ENCODE peak calls at places on chromosomes 12 and 14, in five cellular contexts. One of them, this sample, is unnamed.

GRCh38 chr12:92144045-92144630 is 1.5 kb downstream of the BTG1 start:
- DNase-seq in GM12865: peak; percentile 89
- DNase-seq in epithelial cell of esophagus: peak; percentile 91
- DNase-seq in fibroblast of villous mesenchyme: peak; percentile 98
- DNase-seq in GM06990: no peak
- DNase-seq in this sample: peak; percentile 98

GRCh38 chr12:10721654-10722501 is 1.2 kb downstream of the YBX3 start:
- DNase-seq in GM12865: peak; percentile 80
- DNase-seq in epithelial cell of esophagus: peak; percentile 96
- DNase-seq in fibroblast of villous mesenchyme: peak; percentile 99
- DNase-seq in GM06990: peak; percentile 66
- DNase-seq in this sample: peak; percentile 99

GRCh38 chr14:69084023-69084422 is 68.9 kb downstream of the DCAF5 start:
- DNase-seq in GM12865: no peak
- DNase-seq in epithelial cell of esophagus: no peak
- DNase-seq in fibroblast of villous mesenchyme: no peak
- DNase-seq in GM06990: no peak
- DNase-seq in this sample: no peak

GRCh38 chr12:43109626-43110345 is 442.2 kb downstream of the ADAMTS20 start:
- DNase-seq in GM12865: no peak
- DNase-seq in epithelial cell of esophagus: peak; percentile 46
- DNase-seq in fibroblast of villous mesenchyme: no peak
- DNase-seq in GM06990: no peak
- DNase-seq in this sample: no peak

GRCh38 chr12:94263011-94263786 is 114.8 kb downstream of the PLXNC1 start:
- DNase-seq in GM12865: peak; percentile 77
- DNase-seq in epithelial cell of esophagus: no peak
- DNase-seq in fibroblast of villous mesenchyme: no peak
- DNase-seq in GM06990: peak; percentile 73
- DNase-seq in this sample: no peak

GRCh38 chr14:101219896-101220703 is 316.6 kb upstream of the RTL1 start:
- DNase-seq in GM12865: no peak
- DNase-seq in epithelial cell of esophagus: no peak
- DNase-seq in fibroblast of villous mesenchyme: peak; percentile 87
- DNase-seq in GM06990: no peak
- DNase-seq in this sample: no peak

GRCh38 chr12:6229224-6229748 is 29.1 kb downstream of the CD9 start:
- DNase-seq in GM12865: no peak
- DNase-seq in epithelial cell of esophagus: peak; percentile 79
- DNase-seq in fibroblast of villous mesenchyme: peak; percentile 78
- DNase-seq in GM06990: no peak
- DNase-seq in this sample: no peak

GRCh38 chr12:42086021-42086420 is 58.7 kb downstream of the GXYLT1 start:
- DNase-seq in GM12865: no peak
- DNase-seq in epithelial cell of esophagus: no peak
- DNase-seq in fibroblast of villous mesenchyme: peak; percentile 53
- DNase-seq in GM06990: no peak
- DNase-seq in this sample: peak; percentile 28

GRCh38 chr12:76450690-76451089 is 102.5 kb upstream of the BBS10 start:
- DNase-seq in GM12865: no peak
- DNase-seq in epithelial cell of esophagus: peak; percentile 95
- DNase-seq in fibroblast of villous mesenchyme: peak; percentile 89
- DNase-seq in GM06990: no peak
- DNase-seq in this sample: peak; percentile 84

GRCh38 chr12:15274561-15274967 is 47.7 kb upstream of the PTPRO start:
- DNase-seq in GM12865: peak; percentile 5
- DNase-seq in epithelial cell of esophagus: peak; percentile 80
- DNase-seq in fibroblast of villous mesenchyme: peak; percentile 62
- DNase-seq in GM06990: no peak
- DNase-seq in this sample: no peak

GRCh38 chr12:104456417-104456949 is at the start of gene CHST11:
- DNase-seq in GM12865: peak; percentile 90
- DNase-seq in epithelial cell of esophagus: peak; percentile 81
- DNase-seq in fibroblast of villous mesenchyme: peak; percentile 91
- DNase-seq in GM06990: peak; percentile 93
- DNase-seq in this sample: peak; percentile 88

GRCh38 chr12:33265900-33266299 is 173.7 kb downstream of the SYT10 start:
- DNase-seq in GM12865: no peak
- DNase-seq in epithelial cell of esophagus: no peak
- DNase-seq in fibroblast of villous mesenchyme: no peak
- DNase-seq in GM06990: no peak
- DNase-seq in this sample: no peak

GRCh38 chr12:3218150-3218845 is 141.1 kb downstream of the TSPAN9 start:
- DNase-seq in GM12865: no peak
- DNase-seq in epithelial cell of esophagus: peak; percentile 84
- DNase-seq in fibroblast of villous mesenchyme: peak; percentile 84
- DNase-seq in GM06990: no peak
- DNase-seq in this sample: peak; percentile 92

GRCh38 chr12:94795053-94795452 is 144.7 kb upstream of the TMCC3 start:
- DNase-seq in GM12865: no peak
- DNase-seq in epithelial cell of esophagus: no peak
- DNase-seq in fibroblast of villous mesenchyme: no peak
- DNase-seq in GM06990: no peak
- DNase-seq in this sample: no peak

GRCh38 chr12:107801150-107801549 is 26.6 kb downstream of the ASCL4 start:
- DNase-seq in GM12865: no peak
- DNase-seq in epithelial cell of esophagus: no peak
- DNase-seq in fibroblast of villous mesenchyme: peak; percentile 10
- DNase-seq in GM06990: no peak
- DNase-seq in this sample: peak; percentile 8

GRCh38 chr12:24821691-24822090 is 127.2 kb downstream of the BCAT1 start:
- DNase-seq in GM12865: peak; percentile 61
- DNase-seq in epithelial cell of esophagus: peak; percentile 86
- DNase-seq in fibroblast of villous mesenchyme: peak; percentile 48
- DNase-seq in GM06990: no peak
- DNase-seq in this sample: peak; percentile 39

GRCh38 chr12:98440165-98440581 is 75.2 kb upstream of the TMPO start:
- DNase-seq in GM12865: no peak
- DNase-seq in epithelial cell of esophagus: peak; percentile 96
- DNase-seq in fibroblast of villous mesenchyme: peak; percentile 99
- DNase-seq in GM06990: no peak
- DNase-seq in this sample: peak; percentile 98

GRCh38 chr14:94121485-94121884 is 7.9 kb downstream of the IFI27L2 start:
- DNase-seq in GM12865: no peak
- DNase-seq in epithelial cell of esophagus: no peak
- DNase-seq in fibroblast of villous mesenchyme: no peak
- DNase-seq in GM06990: no peak
- DNase-seq in this sample: no peak

GRCh38 chr14:103871596-103872480 is 24.5 kb upstream of the PPP1R13B start:
- DNase-seq in GM12865: peak; percentile 78
- DNase-seq in epithelial cell of esophagus: peak; percentile 58
- DNase-seq in fibroblast of villous mesenchyme: no peak
- DNase-seq in GM06990: peak; percentile 76
- DNase-seq in this sample: peak; percentile 15
- H3K4me3 ChIP-seq in GM12865: peak overlapping the region; percentile 85
- H3K4me3 ChIP-seq in epithelial cell of esophagus: peak overlapping the region; percentile 34
- H3K4me3 ChIP-seq in fibroblast of villous mesenchyme: peak overlapping the region; percentile 9
- H3K4me3 ChIP-seq in GM06990: peak overlapping the region; percentile 73
- H3K4me3 ChIP-seq in this sample: peak overlapping the region; percentile 21

GRCh38 chr12:27477049-27477448 is 30.5 kb downstream of the SMCO2 start:
- DNase-seq in GM12865: no peak
- DNase-seq in epithelial cell of esophagus: no peak
- DNase-seq in fibroblast of villous mesenchyme: no peak
- DNase-seq in GM06990: no peak
- DNase-seq in this sample: no peak
- TF ChIP-seq CTCF in GM12865: no peak
- TF ChIP-seq CTCF in epithelial cell of esophagus: no peak
- TF ChIP-seq CTCF in fibroblast of villous mesenchyme: no peak
- TF ChIP-seq CTCF in GM06990: no peak
- TF ChIP-seq CTCF in this sample: no peak

GRCh38 chr12:53096089-53096741 is 1.3 kb upstream of the IGFBP6 start:
- DNase-seq in GM12865: no peak
- DNase-seq in epithelial cell of esophagus: peak; percentile 37
- DNase-seq in fibroblast of villous mesenchyme: peak; percentile 83
- DNase-seq in GM06990: no peak
- DNase-seq in this sample: peak; percentile 88

GRCh38 chr12:53097564-53098353 is at the start of gene IGFBP6:
- DNase-seq in GM12865: peak; percentile 53
- DNase-seq in epithelial cell of esophagus: peak; percentile 47
- DNase-seq in fibroblast of villous mesenchyme: peak; percentile 52
- DNase-seq in GM06990: peak; percentile 61
- DNase-seq in this sample: peak; percentile 40

GRCh38 chr12:53097207-53097563 is 282 bp upstream of the IGFBP6 start:
- DNase-seq in GM12865: no peak
- DNase-seq in epithelial cell of esophagus: no peak
- DNase-seq in fibroblast of villous mesenchyme: peak; percentile 49
- DNase-seq in GM06990: no peak
- DNase-seq in this sample: peak; percentile 55

GRCh38 chr12:53098354-53098981 is 1.0 kb downstream of the IGFBP6 start:
- DNase-seq in GM12865: no peak
- DNase-seq in epithelial cell of esophagus: peak; percentile 72
- DNase-seq in fibroblast of villous mesenchyme: peak; percentile 64
- DNase-seq in GM06990: no peak
- DNase-seq in this sample: peak; percentile 61

GRCh38 chr12:53096761-53097160 is 706 bp upstream of the IGFBP6 start:
- DNase-seq in GM12865: no peak
- DNase-seq in epithelial cell of esophagus: no peak
- DNase-seq in fibroblast of villous mesenchyme: peak; percentile 13
- DNase-seq in GM06990: no peak
- DNase-seq in this sample: no peak
- H3K4me3 ChIP-seq in GM12865: no peak overlapping the region
- H3K4me3 ChIP-seq in epithelial cell of esophagus: peak overlapping the region; percentile 42
- H3K4me3 ChIP-seq in fibroblast of villous mesenchyme: peak overlapping the region; percentile 71
- H3K4me3 ChIP-seq in GM06990: no peak overlapping the region
- H3K4me3 ChIP-seq in this sample: peak overlapping the region; percentile 52

DNA sequence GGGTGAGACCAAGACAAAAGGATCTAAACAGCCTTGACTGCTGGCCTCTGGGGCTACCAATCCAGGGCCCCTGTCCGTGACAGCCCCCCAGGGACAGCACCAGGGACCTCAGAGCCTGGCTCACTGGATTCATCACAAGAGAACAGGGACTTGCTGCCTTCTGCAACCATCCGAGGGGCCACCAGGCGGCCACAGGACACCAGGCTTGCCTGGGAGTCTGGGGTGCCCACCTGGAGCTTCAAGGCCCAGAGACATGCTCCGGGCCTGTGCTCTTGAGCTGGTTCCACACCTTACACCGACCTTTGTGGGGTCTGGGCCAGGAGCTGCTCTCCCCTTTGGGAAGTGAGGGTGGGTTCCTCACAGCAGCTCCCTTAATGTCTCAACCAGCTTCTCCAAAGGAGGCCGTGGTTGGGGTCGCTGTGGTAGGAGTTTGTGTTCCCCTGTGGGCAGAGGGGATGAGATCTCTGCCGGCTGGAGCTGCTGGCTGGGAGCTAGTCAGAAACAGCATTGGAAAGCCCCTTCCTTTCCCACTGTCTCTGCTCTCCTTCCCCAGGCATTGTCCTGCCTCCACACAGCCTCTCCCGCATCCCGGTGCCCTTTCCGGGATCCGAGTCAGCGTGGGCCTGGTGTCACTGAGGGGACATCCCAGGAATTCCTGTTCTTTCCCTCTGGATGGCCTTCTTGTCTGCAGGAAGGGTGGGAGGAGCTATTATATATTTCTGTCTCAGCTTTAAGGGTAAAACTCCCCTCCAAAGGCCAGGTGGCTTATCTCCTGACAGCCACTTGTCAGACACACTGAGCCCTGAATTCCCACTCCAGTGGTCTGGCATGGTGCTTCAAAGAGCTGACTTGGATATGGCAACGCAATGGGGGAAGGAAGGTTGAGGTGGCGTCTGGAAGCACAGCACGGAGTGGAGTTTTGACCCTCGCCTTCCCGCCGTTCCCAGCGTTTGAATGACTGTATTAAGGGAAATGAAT is 5.1 kb upstream of the PAPLN start:
- DNase-seq in GM12865: peak; percentile 79
- DNase-seq in epithelial cell of esophagus: peak; percentile 20
- DNase-seq in fibroblast of villous mesenchyme: no peak
- DNase-seq in GM06990: no peak
- DNase-seq in this sample: no peak
- TF ChIP-seq CTCF in GM12865: peak; percentile 63
- TF ChIP-seq CTCF in epithelial cell of esophagus: peak; percentile 21
- TF ChIP-seq CTCF in fibroblast of villous mesenchyme: peak; percentile 30
- TF ChIP-seq CTCF in GM06990: peak; percentile 83
- TF ChIP-seq CTCF in this sample: peak; percentile 44

GRCh38 chr14:30621954-30622830 is at the start of gene SCFD1:
- DNase-seq in GM12865: peak; percentile 97
- DNase-seq in epithelial cell of esophagus: peak; percentile 91
- DNase-seq in fibroblast of villous mesenchyme: peak; percentile 91
- DNase-seq in GM06990: peak; percentile 92
- DNase-seq in this sample: peak; percentile 91

GRCh38 chr14:30621354-30621953 is 665 bp upstream of the SCFD1 start:
- DNase-seq in GM12865: peak; percentile 51
- DNase-seq in epithelial cell of esophagus: peak; percentile 28
- DNase-seq in fibroblast of villous mesenchyme: peak; percentile 41
- DNase-seq in GM06990: peak; percentile 20
- DNase-seq in this sample: peak; percentile 41

GRCh38 chr14:30624132-30624423 is 2.0 kb downstream of the SCFD1 start:
- DNase-seq in GM12865: no peak
- DNase-seq in epithelial cell of esophagus: no peak
- DNase-seq in fibroblast of villous mesenchyme: no peak
- DNase-seq in GM06990: no peak
- DNase-seq in this sample: no peak

GRCh38 chr14:30625533-30625932 is 3.4 kb downstream of the SCFD1 start:
- DNase-seq in GM12865: no peak
- DNase-seq in epithelial cell of esophagus: no peak
- DNase-seq in fibroblast of villous mesenchyme: no peak
- DNase-seq in GM06990: no peak
- DNase-seq in this sample: no peak

DNA sequence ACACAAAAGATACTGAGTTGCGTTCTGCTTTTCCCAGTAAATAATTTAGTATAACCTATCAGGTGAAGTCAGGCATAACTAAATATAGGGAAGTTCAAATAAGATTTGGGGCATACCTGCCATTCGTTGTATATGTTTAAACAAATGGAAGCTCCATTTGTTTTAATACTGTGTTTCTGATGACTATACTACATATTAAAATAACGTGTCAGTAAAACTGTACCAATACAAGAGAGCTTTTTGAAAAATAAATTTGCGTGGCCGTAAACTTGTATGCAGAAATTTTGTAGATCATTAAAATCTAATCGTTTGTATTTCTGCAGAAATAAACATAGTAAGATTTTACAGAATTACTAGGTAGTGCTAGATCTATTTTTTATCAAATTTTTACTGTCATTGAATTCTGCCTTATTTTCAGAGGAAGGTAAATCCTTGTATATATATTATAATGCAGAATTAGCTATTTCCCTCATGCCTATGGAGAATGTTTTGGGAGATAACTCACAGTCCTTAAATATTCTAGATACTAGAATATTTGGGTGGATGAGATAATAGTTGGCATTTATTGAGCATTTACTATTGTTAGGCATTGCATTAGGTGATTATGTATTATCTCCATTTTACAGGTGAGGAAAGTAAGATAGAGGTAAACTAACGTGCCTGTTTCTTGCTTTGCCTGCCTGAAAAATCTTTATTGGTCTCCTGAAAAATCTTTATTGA is 1.5 kb downstream of the SCFD1 start:
- DNase-seq in GM12865: no peak
- DNase-seq in epithelial cell of esophagus: no peak
- DNase-seq in fibroblast of villous mesenchyme: no peak
- DNase-seq in GM06990: no peak
- DNase-seq in this sample: no peak
- H3K4me3 ChIP-seq in GM12865: peak overlapping the region; percentile 79
- H3K4me3 ChIP-seq in epithelial cell of esophagus: peak overlapping the region; percentile 93
- H3K4me3 ChIP-seq in fibroblast of villous mesenchyme: peak overlapping the region; percentile 97
- H3K4me3 ChIP-seq in GM06990: peak overlapping the region; percentile 91
- H3K4me3 ChIP-seq in this sample: peak overlapping the region; percentile 73

GRCh38 chr12:116882742-116883141 is 1.5 kb upstream of the HRK start:
- DNase-seq in GM12865: no peak
- DNase-seq in epithelial cell of esophagus: peak; percentile 34
- DNase-seq in fibroblast of villous mesenchyme: peak; percentile 40
- DNase-seq in GM06990: no peak
- DNase-seq in this sample: peak; percentile 77
- TF ChIP-seq CTCF in GM12865: no peak
- TF ChIP-seq CTCF in epithelial cell of esophagus: no peak
- TF ChIP-seq CTCF in fibroblast of villous mesenchyme: peak; percentile 38
- TF ChIP-seq CTCF in GM06990: peak; percentile 15
- TF ChIP-seq CTCF in this sample: peak; percentile 45

This sample was measured in cardiac fibroblast.